ENCODE peak calls at places on chromosome 10, in five cellular contexts. One of them, this sample, is unnamed.

GRCh38 chr10:96794786-96795733 is 37.0 kb upstream of the LCOR start:
- DNase-seq in SK-N-SH: no peak
- DNase-seq in mammary epithelial cell: no peak
- DNase-seq in H9: no peak
- DNase-seq in glutamatergic neuron: no peak
- DNase-seq in this sample: peak

GRCh38 chr10:70508912-70509366 is 30.4 kb downstream of the PALD1 start:
- DNase-seq in SK-N-SH: peak
- DNase-seq in mammary epithelial cell: no peak
- DNase-seq in H9: peak
- DNase-seq in glutamatergic neuron: peak
- DNase-seq in this sample: no peak

GRCh38 chr10:15714847-15715246 is 4.9 kb downstream of the ITGA8 start:
- DNase-seq in SK-N-SH: no peak
- DNase-seq in mammary epithelial cell: no peak
- DNase-seq in H9: no peak
- DNase-seq in glutamatergic neuron: no peak
- DNase-seq in this sample: no peak

GRCh38 chr10:49645417-49646255 is 31.8 kb downstream of the CHAT start:
- DNase-seq in SK-N-SH: no peak
- DNase-seq in mammary epithelial cell: no peak
- DNase-seq in H9: peak
- DNase-seq in glutamatergic neuron: no peak
- DNase-seq in this sample: peak

GRCh38 chr10:71685554-71686202 is 33.9 kb downstream of the C10orf105 start:
- DNase-seq in SK-N-SH: no peak
- DNase-seq in mammary epithelial cell: no peak
- DNase-seq in H9: no peak
- DNase-seq in glutamatergic neuron: no peak
- DNase-seq in this sample: no peak

GRCh38 chr10:653991-654646 is 35.3 kb downstream of the DIP2C start:
- DNase-seq in SK-N-SH: no peak
- DNase-seq in mammary epithelial cell: no peak
- DNase-seq in H9: no peak
- DNase-seq in glutamatergic neuron: no peak
- DNase-seq in this sample: no peak

GRCh38 chr10:70779088-70779487 is 6.1 kb downstream of the TBATA start:
- DNase-seq in SK-N-SH: peak
- DNase-seq in mammary epithelial cell: no peak
- DNase-seq in H9: no peak
- DNase-seq in glutamatergic neuron: no peak
- DNase-seq in this sample: no peak

GRCh38 chr10:133163889-133164815 is 4.1 kb downstream of the KNDC1 start:
- DNase-seq in SK-N-SH: no peak
- DNase-seq in mammary epithelial cell: no peak
- DNase-seq in H9: peak
- DNase-seq in glutamatergic neuron: no peak
- DNase-seq in this sample: peak

GRCh38 chr10:127997241-127997640 is 90.3 kb downstream of the PTPRE start:
- DNase-seq in SK-N-SH: no peak
- DNase-seq in mammary epithelial cell: no peak
- DNase-seq in H9: no peak
- DNase-seq in glutamatergic neuron: no peak
- DNase-seq in this sample: no peak

GRCh38 chr10:85986777-85987176 is 379.8 kb downstream of the GRID1 start:
- DNase-seq in SK-N-SH: peak
- DNase-seq in mammary epithelial cell: peak
- DNase-seq in H9: no peak
- DNase-seq in glutamatergic neuron: no peak
- DNase-seq in this sample: no peak

GRCh38 chr10:75062900-75063299 is 48.6 kb upstream of the SAMD8 start:
- DNase-seq in SK-N-SH: no peak
- DNase-seq in mammary epithelial cell: no peak
- DNase-seq in H9: no peak
- DNase-seq in glutamatergic neuron: no peak
- DNase-seq in this sample: no peak

GRCh38 chr10:92747600-92747999 is 57.8 kb downstream of the HHEX start:
- DNase-seq in SK-N-SH: no peak
- DNase-seq in mammary epithelial cell: no peak
- DNase-seq in H9: no peak
- DNase-seq in glutamatergic neuron: no peak
- DNase-seq in this sample: no peak

GRCh38 chr10:47176206-47176902 is 123.6 kb upstream of the GDF10 start:
- DNase-seq in SK-N-SH: no peak
- DNase-seq in mammary epithelial cell: no peak
- DNase-seq in H9: peak
- DNase-seq in glutamatergic neuron: no peak
- DNase-seq in this sample: no peak

GRCh38 chr10:62076872-62077271 is 175.4 kb downstream of the ARID5B start:
- DNase-seq in SK-N-SH: no peak
- DNase-seq in mammary epithelial cell: peak
- DNase-seq in H9: no peak
- DNase-seq in glutamatergic neuron: no peak
- DNase-seq in this sample: no peak

GRCh38 chr10:24415455-24416169 is 206.7 kb downstream of the KIAA1217 start:
- DNase-seq in SK-N-SH: peak
- DNase-seq in mammary epithelial cell: peak
- DNase-seq in H9: no peak
- DNase-seq in glutamatergic neuron: peak
- DNase-seq in this sample: peak

GRCh38 chr10:80425901-80426300 is 17.6 kb downstream of the PRXL2A start:
- DNase-seq in SK-N-SH: no peak
- DNase-seq in mammary epithelial cell: no peak
- DNase-seq in H9: no peak
- DNase-seq in glutamatergic neuron: no peak
- DNase-seq in this sample: no peak

GRCh38 chr10:80433134-80433533 is 21.0 kb upstream of the TSPAN14 start:
- DNase-seq in SK-N-SH: no peak
- DNase-seq in mammary epithelial cell: no peak
- DNase-seq in H9: no peak
- DNase-seq in glutamatergic neuron: no peak
- DNase-seq in this sample: no peak

DNA sequence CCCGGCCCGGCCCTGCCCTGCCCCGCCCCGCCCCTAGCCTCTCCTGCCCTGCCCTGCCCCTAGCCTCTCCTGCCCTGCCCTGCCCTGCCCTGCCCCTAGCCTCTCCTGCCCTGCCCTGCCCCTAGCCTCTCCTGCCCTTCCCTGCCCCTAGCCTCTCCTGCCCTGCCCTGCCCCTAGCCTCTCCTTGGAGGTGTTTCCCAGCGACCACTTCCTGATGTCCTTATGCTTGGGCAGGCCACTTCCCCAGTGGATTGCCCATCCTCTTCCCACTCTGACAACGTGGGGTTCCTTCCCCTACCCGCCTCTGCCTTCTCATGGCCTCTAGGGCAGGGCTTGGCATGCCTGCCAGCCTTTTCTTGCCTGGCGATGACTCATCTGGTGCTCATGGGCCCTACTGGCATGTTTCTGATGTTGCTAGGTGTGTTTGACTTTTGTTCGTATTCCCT is 21.2 kb downstream of the PRXL2A start:
- DNase-seq in SK-N-SH: no peak
- DNase-seq in mammary epithelial cell: peak
- DNase-seq in H9: no peak
- DNase-seq in glutamatergic neuron: no peak
- DNase-seq in this sample: no peak
- TF ChIP-seq CTCF in SK-N-SH: no peak
- TF ChIP-seq CTCF in mammary epithelial cell: no peak
- TF ChIP-seq CTCF in H9: no peak
- TF ChIP-seq CTCF in glutamatergic neuron: no peak
- TF ChIP-seq CTCF in this sample: no peak

GRCh38 chr10:57715233-57715632 is 552.5 kb downstream of the IPMK start:
- DNase-seq in SK-N-SH: no peak
- DNase-seq in mammary epithelial cell: no peak
- DNase-seq in H9: no peak
- DNase-seq in glutamatergic neuron: no peak
- DNase-seq in this sample: no peak

GRCh38 chr10:57716884-57717283 is 550.8 kb downstream of the IPMK start:
- DNase-seq in SK-N-SH: no peak
- DNase-seq in mammary epithelial cell: peak
- DNase-seq in H9: no peak
- DNase-seq in glutamatergic neuron: no peak
- DNase-seq in this sample: no peak
- TF ChIP-seq CTCF in SK-N-SH: peak
- TF ChIP-seq CTCF in mammary epithelial cell: peak
- TF ChIP-seq CTCF in H9: peak
- TF ChIP-seq CTCF in glutamatergic neuron: no peak
- TF ChIP-seq CTCF in this sample: peak

GRCh38 chr10:32190890-32191491 is 134.8 kb upstream of the KIF5B start:
- DNase-seq in SK-N-SH: no peak
- DNase-seq in mammary epithelial cell: peak
- DNase-seq in H9: no peak
- DNase-seq in glutamatergic neuron: no peak
- DNase-seq in this sample: no peak

GRCh38 chr10:32187686-32188085 is 131.5 kb upstream of the KIF5B start:
- DNase-seq in SK-N-SH: no peak
- DNase-seq in mammary epithelial cell: no peak
- DNase-seq in H9: no peak
- DNase-seq in glutamatergic neuron: no peak
- DNase-seq in this sample: no peak

DNA sequence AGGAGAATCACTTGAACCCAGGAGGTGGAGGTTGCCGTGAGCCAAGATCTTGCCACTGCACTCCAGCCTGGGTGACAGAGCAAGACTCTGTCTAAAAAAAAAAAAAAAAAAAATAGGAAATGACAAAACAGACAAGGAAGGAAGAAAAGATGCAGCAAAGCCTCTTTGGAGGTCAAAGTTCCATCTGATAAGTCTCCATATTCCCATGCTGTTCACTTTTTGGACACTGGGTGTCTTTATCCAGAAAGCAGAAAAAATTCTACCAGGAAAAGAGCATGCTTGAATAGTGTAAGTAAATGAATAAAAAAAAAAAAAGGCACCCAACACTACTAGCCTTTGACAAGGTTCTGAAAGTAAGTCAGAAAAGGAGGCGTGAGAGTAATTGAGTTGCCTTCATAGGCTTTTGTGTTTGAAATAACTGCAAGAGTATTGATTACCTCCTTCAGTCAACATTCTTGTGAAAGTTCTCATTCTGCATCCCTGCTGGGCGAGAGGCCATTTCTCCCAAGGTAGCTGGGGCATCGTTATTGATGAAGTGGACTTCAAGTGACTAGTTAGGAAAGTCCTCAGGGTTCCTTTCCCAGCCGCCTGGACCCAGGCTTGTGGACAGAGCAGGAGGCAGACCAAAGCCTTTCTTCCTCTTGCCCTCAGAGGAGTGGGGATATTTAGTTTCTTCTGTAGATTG is 133.3 kb upstream of the KIF5B start:
- DNase-seq in SK-N-SH: no peak
- DNase-seq in mammary epithelial cell: no peak
- DNase-seq in H9: no peak
- DNase-seq in glutamatergic neuron: no peak
- DNase-seq in this sample: no peak
- TF ChIP-seq CTCF in SK-N-SH: peak
- TF ChIP-seq CTCF in mammary epithelial cell: no peak
- TF ChIP-seq CTCF in H9: no peak
- TF ChIP-seq CTCF in glutamatergic neuron: peak
- TF ChIP-seq CTCF in this sample: no peak

GRCh38 chr10:77909755-77910375 is 16.7 kb downstream of the DLG5 start:
- DNase-seq in SK-N-SH: no peak
- DNase-seq in mammary epithelial cell: no peak
- DNase-seq in H9: peak
- DNase-seq in glutamatergic neuron: no peak
- DNase-seq in this sample: no peak

GRCh38 chr10:77910524-77911145 is 15.9 kb downstream of the DLG5 start:
- DNase-seq in SK-N-SH: no peak
- DNase-seq in mammary epithelial cell: no peak
- DNase-seq in H9: no peak
- DNase-seq in glutamatergic neuron: no peak
- DNase-seq in this sample: no peak

GRCh38 chr10:77906863-77907861 is 19.4 kb downstream of the DLG5 start:
- DNase-seq in SK-N-SH: no peak
- DNase-seq in mammary epithelial cell: peak
- DNase-seq in H9: no peak
- DNase-seq in glutamatergic neuron: no peak
- DNase-seq in this sample: no peak

GRCh38 chr10:77909021-77909754 is 17.4 kb downstream of the DLG5 start:
- DNase-seq in SK-N-SH: no peak
- DNase-seq in mammary epithelial cell: no peak
- DNase-seq in H9: no peak
- DNase-seq in glutamatergic neuron: no peak
- DNase-seq in this sample: no peak

DNA sequence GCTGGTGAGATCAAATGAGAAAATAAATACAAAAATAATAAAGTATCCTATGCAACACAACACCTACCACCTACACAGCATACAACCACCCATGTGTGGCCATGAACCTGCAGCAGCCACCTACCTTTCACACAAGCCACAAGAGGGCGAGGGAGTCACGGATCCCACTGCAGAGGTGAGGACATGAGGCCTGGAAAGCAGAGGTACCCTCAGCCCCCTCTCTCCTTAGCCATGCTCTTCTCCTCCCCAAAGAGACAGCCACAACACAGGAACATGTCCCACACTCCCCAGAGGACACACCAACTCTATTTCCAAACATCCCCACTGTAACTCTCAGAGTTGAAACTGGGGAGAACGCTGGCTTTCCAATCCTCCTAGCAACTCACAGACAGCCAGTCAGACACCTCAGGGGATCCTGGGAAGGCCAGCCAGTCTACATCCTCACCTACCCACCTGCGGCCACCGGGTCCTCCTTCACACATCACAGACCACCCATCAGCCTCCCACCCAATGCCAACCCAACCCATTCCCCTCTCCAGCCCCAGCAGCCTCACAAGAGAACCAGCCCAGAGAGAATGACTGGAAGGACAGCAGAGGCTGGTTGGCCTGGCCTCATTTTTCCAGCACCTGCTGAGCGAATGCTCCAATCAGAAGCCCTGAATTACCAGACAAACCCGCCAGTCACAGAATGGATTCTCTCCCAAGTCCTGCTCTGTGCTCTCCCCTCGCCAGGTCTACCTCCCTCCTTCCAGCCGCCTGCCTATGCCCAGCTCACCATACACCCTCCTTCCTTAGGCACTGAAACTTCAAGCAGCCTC is 18.4 kb downstream of the DLG5 start:
- DNase-seq in SK-N-SH: no peak
- DNase-seq in mammary epithelial cell: no peak
- DNase-seq in H9: peak
- DNase-seq in glutamatergic neuron: no peak
- DNase-seq in this sample: no peak
- TF ChIP-seq CTCF in SK-N-SH: peak
- TF ChIP-seq CTCF in mammary epithelial cell: peak
- TF ChIP-seq CTCF in H9: peak
- TF ChIP-seq CTCF in glutamatergic neuron: no peak
- TF ChIP-seq CTCF in this sample: no peak

DNA sequence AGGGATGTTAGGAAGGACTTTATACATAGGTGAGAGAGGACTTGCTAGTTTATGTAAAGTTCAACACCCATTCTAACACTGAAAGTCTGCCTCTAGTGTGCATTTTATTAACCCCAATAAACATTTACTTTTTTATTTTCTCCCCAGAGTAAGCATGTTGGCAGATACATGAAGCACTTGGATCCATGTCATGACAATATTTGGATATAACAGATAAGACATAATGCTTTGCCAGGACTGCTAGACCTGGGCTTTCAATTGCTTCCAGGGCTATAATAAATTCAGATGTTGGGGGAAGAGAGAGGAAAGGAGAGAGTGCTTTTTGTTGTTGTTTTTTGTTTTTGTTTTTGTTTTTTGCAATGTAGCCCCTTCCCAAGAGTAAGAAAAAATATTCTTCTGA is 269.3 kb upstream of the LRRTM3 start:
- DNase-seq in SK-N-SH: no peak
- DNase-seq in mammary epithelial cell: no peak
- DNase-seq in H9: no peak
- DNase-seq in glutamatergic neuron: no peak
- DNase-seq in this sample: no peak
- TF ChIP-seq CTCF in SK-N-SH: no peak
- TF ChIP-seq CTCF in mammary epithelial cell: no peak
- TF ChIP-seq CTCF in H9: no peak
- TF ChIP-seq CTCF in glutamatergic neuron: no peak
- TF ChIP-seq CTCF in this sample: no peak